ENCODE peak calls at places on chromosomes 1 and 21, in ten cellular contexts. G is fibroblast of mammary gland, Q is nephron progenitor cell, K is iPS-NIHi11, J is stromal cell of bone marrow, I is naive B cell, N is endothelial cell of umbilical vein, X is Right ventricle myocardium superior, W is A549, O is glutamatergic neuron. D is an unnamed sample.

GRCh38 chr1:247102381-247102780 is 1.8 kb downstream of the ZNF669 start:
- DNase-seq in G (peak), Q (no peak), K (no peak), J (no peak), I (no peak), N (no peak), X (no peak), W (no peak), O (no peak), D (no peak)

GRCh38 chr1:175830500-175830899 is 87.1 kb upstream of the TNR start:
- DNase-seq in G (no peak), Q (no peak), K (no peak), J (no peak), I (no peak), N (no peak), X (no peak), W (no peak), O (no peak), D (no peak)

GRCh38 chr1:12056331-12056841 is 6.7 kb upstream of the TNFRSF8 start:
- DNase-seq in G (no peak), Q (no peak), K (no peak), J (no peak), I (no peak), N (no peak), X (no peak), W (no peak), O (no peak), D (no peak)

GRCh38 chr1:118783095-118783758 is 204.9 kb downstream of the TBX15 start:
- DNase-seq in G (no peak), Q (no peak), K (peak), J (no peak), I (no peak), N (no peak), X (no peak), W (no peak), O (no peak), D (no peak)

GRCh38 chr1:150281221-150281757 is 1.1 kb upstream of the CIART start:
- DNase-seq in G (peak), Q (peak), K (no peak), J (peak), I (peak), N (peak), X (peak), W (peak), O (peak), D (peak)

GRCh38 chr1:227738820-227739219 is 3.6 kb downstream of the SNAP47 start:
- DNase-seq in G (no peak), Q (no peak), K (no peak), J (no peak), I (no peak), N (no peak), X (no peak), W (no peak), O (no peak), D (no peak)

GRCh38 chr1:61853545-61853944 is 111.3 kb downstream of the PATJ start:
- DNase-seq in G (peak), Q (no peak), K (no peak), J (peak), I (no peak), N (peak), X (no peak), W (no peak), O (no peak), D (peak)

GRCh38 chr21:31476551-31477120 is 132.6 kb upstream of the TIAM1 start:
- DNase-seq in G (peak), Q (no peak), K (no peak), J (peak), I (no peak), N (no peak), X (no peak), W (no peak), O (no peak), D (no peak)

GRCh38 chr1:229258031-229258850 is 12.7 kb upstream of the RAB4A start:
- DNase-seq in G (peak), Q (peak), K (peak), J (peak), I (peak), N (peak), X (peak), W (peak), O (peak), D (peak)